ENCODE peak calls at places on chromosomes 16 and 17, in ten cellular contexts. One of them, this sample, is unnamed.

GRCh38 chr17:78806451-78806850 is 24.4 kb upstream of the CYTH1 start:
- DNase-seq in sigmoid colon: no peak
- DNase-seq in HepG2: no peak
- DNase-seq in stomach: no peak
- DNase-seq in HCT116: no peak
- DNase-seq in GM23338: no peak
- DNase-seq in Panc1: no peak
- DNase-seq in transverse colon: no peak
- DNase-seq in endothelial cell of umbilical vein: no peak
- DNase-seq in breast epithelium: no peak
- DNase-seq in this sample: no peak

GRCh38 chr16:67668495-67669157 is 2.0 kb downstream of the C16orf86 start:
- DNase-seq in sigmoid colon: no peak
- DNase-seq in stomach: no peak
- DNase-seq in Panc1: no peak
- DNase-seq in HCT116: no peak
- DNase-seq in breast epithelium: no peak
- DNase-seq in GM23338: no peak
- DNase-seq in HepG2: no peak
- DNase-seq in endothelial cell of umbilical vein: no peak
- DNase-seq in transverse colon: no peak
- DNase-seq in this sample: no peak

GRCh38 chr17:31007695-31008373 is 37.0 kb downstream of the RNF135 start:
- DNase-seq in sigmoid colon: no peak
- DNase-seq in transverse colon: no peak
- DNase-seq in endothelial cell of umbilical vein: no peak
- DNase-seq in HepG2: no peak
- DNase-seq in HCT116: no peak
- DNase-seq in stomach: no peak
- DNase-seq in Panc1: no peak
- DNase-seq in breast epithelium: no peak
- DNase-seq in GM23338: no peak
- DNase-seq in this sample: no peak

GRCh38 chr16:83728518-83728917 is 79.3 kb upstream of the HSBP1 start:
- DNase-seq in HCT116: no peak
- DNase-seq in GM23338: no peak
- DNase-seq in sigmoid colon: no peak
- DNase-seq in breast epithelium: no peak
- DNase-seq in HepG2: no peak
- DNase-seq in endothelial cell of umbilical vein: no peak
- DNase-seq in Panc1: no peak
- DNase-seq in transverse colon: no peak
- DNase-seq in stomach: no peak
- DNase-seq in this sample: peak

GRCh38 chr17:65553646-65554567 is 7.5 kb downstream of the AXIN2 start:
- DNase-seq in sigmoid colon: no peak
- DNase-seq in HepG2: no peak
- DNase-seq in GM23338: no peak
- DNase-seq in Panc1: no peak
- DNase-seq in endothelial cell of umbilical vein: no peak
- DNase-seq in stomach: no peak
- DNase-seq in transverse colon: no peak
- DNase-seq in HCT116: no peak
- DNase-seq in breast epithelium: no peak
- DNase-seq in this sample: no peak

GRCh38 chr16:66961065-66961744 is at the start of gene CES3:
- DNase-seq in GM23338: peak
- DNase-seq in transverse colon: peak
- DNase-seq in HCT116: peak
- DNase-seq in HepG2: peak
- DNase-seq in endothelial cell of umbilical vein: peak
- DNase-seq in Panc1: peak
- DNase-seq in stomach: peak
- DNase-seq in breast epithelium: no peak
- DNase-seq in sigmoid colon: no peak
- DNase-seq in this sample: no peak

GRCh38 chr17:77782611-77783010 is 175.9 kb upstream of the TNRC6C start:
- DNase-seq in Panc1: no peak
- DNase-seq in breast epithelium: no peak
- DNase-seq in transverse colon: no peak
- DNase-seq in endothelial cell of umbilical vein: no peak
- DNase-seq in HepG2: no peak
- DNase-seq in stomach: no peak
- DNase-seq in GM23338: no peak
- DNase-seq in HCT116: no peak
- DNase-seq in sigmoid colon: no peak
- DNase-seq in this sample: no peak

GRCh38 chr16:72094266-72094610 is 591 bp downstream of the DHX38 start:
- DNase-seq in stomach: no peak
- DNase-seq in HepG2: no peak
- DNase-seq in GM23338: peak
- DNase-seq in endothelial cell of umbilical vein: no peak
- DNase-seq in Panc1: no peak
- DNase-seq in HCT116: no peak
- DNase-seq in transverse colon: no peak
- DNase-seq in breast epithelium: no peak
- DNase-seq in sigmoid colon: no peak
- DNase-seq in this sample: no peak

GRCh38 chr16:89358030-89359005 is 132.0 kb downstream of the ANKRD11 start:
- DNase-seq in stomach: no peak
- DNase-seq in breast epithelium: no peak
- DNase-seq in endothelial cell of umbilical vein: no peak
- DNase-seq in HCT116: no peak
- DNase-seq in sigmoid colon: no peak
- DNase-seq in GM23338: no peak
- DNase-seq in transverse colon: peak
- DNase-seq in HepG2: no peak
- DNase-seq in Panc1: no peak
- DNase-seq in this sample: no peak

GRCh38 chr16:89359296-89360147 is 130.8 kb downstream of the ANKRD11 start:
- DNase-seq in HCT116: no peak
- DNase-seq in sigmoid colon: no peak
- DNase-seq in breast epithelium: no peak
- DNase-seq in GM23338: no peak
- DNase-seq in endothelial cell of umbilical vein: peak
- DNase-seq in stomach: no peak
- DNase-seq in HepG2: no peak
- DNase-seq in Panc1: no peak
- DNase-seq in transverse colon: no peak
- DNase-seq in this sample: no peak

GRCh38 chr16:89357055-89357454 is 133.3 kb downstream of the ANKRD11 start:
- DNase-seq in Panc1: no peak
- DNase-seq in transverse colon: no peak
- DNase-seq in stomach: no peak
- DNase-seq in sigmoid colon: no peak
- DNase-seq in HCT116: no peak
- DNase-seq in HepG2: peak
- DNase-seq in endothelial cell of umbilical vein: no peak
- DNase-seq in GM23338: peak
- DNase-seq in breast epithelium: no peak
- DNase-seq in this sample: no peak

GRCh38 chr16:89355686-89356085 is 134.7 kb downstream of the ANKRD11 start:
- DNase-seq in HepG2: no peak
- DNase-seq in transverse colon: no peak
- DNase-seq in endothelial cell of umbilical vein: no peak
- DNase-seq in Panc1: no peak
- DNase-seq in GM23338: no peak
- DNase-seq in sigmoid colon: no peak
- DNase-seq in HCT116: no peak
- DNase-seq in breast epithelium: no peak
- DNase-seq in stomach: no peak
- DNase-seq in this sample: no peak

GRCh38 chr16:89357460-89357859 is 132.9 kb downstream of the ANKRD11 start:
- DNase-seq in breast epithelium: no peak
- DNase-seq in HepG2: no peak
- DNase-seq in stomach: no peak
- DNase-seq in HCT116: no peak
- DNase-seq in GM23338: peak
- DNase-seq in Panc1: no peak
- DNase-seq in sigmoid colon: no peak
- DNase-seq in endothelial cell of umbilical vein: no peak
- DNase-seq in transverse colon: no peak
- DNase-seq in this sample: no peak
- TF ChIP-seq POLR2AphosphoS5 in breast epithelium: no peak
- TF ChIP-seq POLR2AphosphoS5 in HepG2: no peak
- TF ChIP-seq POLR2AphosphoS5 in stomach: no peak
- TF ChIP-seq POLR2AphosphoS5 in HCT116: no peak
- TF ChIP-seq POLR2AphosphoS5 in GM23338: no peak
- TF ChIP-seq POLR2AphosphoS5 in Panc1: no peak
- TF ChIP-seq POLR2AphosphoS5 in sigmoid colon: no peak
- TF ChIP-seq POLR2AphosphoS5 in endothelial cell of umbilical vein: no peak
- TF ChIP-seq POLR2AphosphoS5 in transverse colon: no peak
- TF ChIP-seq POLR2AphosphoS5 in this sample: no peak

GRCh38 chr17:50563095-50563511 is 2.6 kb downstream of the CACNA1G start:
- DNase-seq in Panc1: no peak
- DNase-seq in transverse colon: no peak
- DNase-seq in stomach: no peak
- DNase-seq in sigmoid colon: no peak
- DNase-seq in endothelial cell of umbilical vein: no peak
- DNase-seq in GM23338: no peak
- DNase-seq in HepG2: no peak
- DNase-seq in breast epithelium: no peak
- DNase-seq in HCT116: no peak
- DNase-seq in this sample: no peak
- TF ChIP-seq CTCF in Panc1: no peak
- TF ChIP-seq CTCF in transverse colon: no peak
- TF ChIP-seq CTCF in stomach: no peak
- TF ChIP-seq CTCF in sigmoid colon: no peak
- TF ChIP-seq CTCF in endothelial cell of umbilical vein: no peak
- TF ChIP-seq CTCF in GM23338: no peak
- TF ChIP-seq CTCF in HepG2: no peak
- TF ChIP-seq CTCF in breast epithelium: no peak
- TF ChIP-seq CTCF in HCT116: peak
- TF ChIP-seq CTCF in this sample: no peak

GRCh38 chr17:71938340-71939010 is 182.3 kb upstream of the SOX9 start:
- DNase-seq in HCT116: no peak
- DNase-seq in GM23338: no peak
- DNase-seq in transverse colon: no peak
- DNase-seq in Panc1: no peak
- DNase-seq in endothelial cell of umbilical vein: no peak
- DNase-seq in breast epithelium: no peak
- DNase-seq in stomach: no peak
- DNase-seq in sigmoid colon: no peak
- DNase-seq in HepG2: no peak
- DNase-seq in this sample: no peak

GRCh38 chr17:71934520-71934919 is 186.3 kb upstream of the SOX9 start:
- DNase-seq in HepG2: no peak
- DNase-seq in breast epithelium: no peak
- DNase-seq in endothelial cell of umbilical vein: no peak
- DNase-seq in GM23338: no peak
- DNase-seq in HCT116: no peak
- DNase-seq in transverse colon: no peak
- DNase-seq in Panc1: no peak
- DNase-seq in sigmoid colon: no peak
- DNase-seq in stomach: no peak
- DNase-seq in this sample: no peak

GRCh38 chr17:71936977-71937376 is 183.8 kb upstream of the SOX9 start:
- DNase-seq in GM23338: peak
- DNase-seq in transverse colon: no peak
- DNase-seq in Panc1: no peak
- DNase-seq in sigmoid colon: no peak
- DNase-seq in endothelial cell of umbilical vein: no peak
- DNase-seq in stomach: no peak
- DNase-seq in HCT116: peak
- DNase-seq in HepG2: no peak
- DNase-seq in breast epithelium: no peak
- DNase-seq in this sample: no peak

GRCh38 chr17:71937914-71938313 is 182.9 kb upstream of the SOX9 start:
- DNase-seq in endothelial cell of umbilical vein: no peak
- DNase-seq in transverse colon: no peak
- DNase-seq in sigmoid colon: no peak
- DNase-seq in stomach: no peak
- DNase-seq in HepG2: no peak
- DNase-seq in breast epithelium: no peak
- DNase-seq in GM23338: no peak
- DNase-seq in Panc1: no peak
- DNase-seq in HCT116: no peak
- DNase-seq in this sample: no peak

DNA sequence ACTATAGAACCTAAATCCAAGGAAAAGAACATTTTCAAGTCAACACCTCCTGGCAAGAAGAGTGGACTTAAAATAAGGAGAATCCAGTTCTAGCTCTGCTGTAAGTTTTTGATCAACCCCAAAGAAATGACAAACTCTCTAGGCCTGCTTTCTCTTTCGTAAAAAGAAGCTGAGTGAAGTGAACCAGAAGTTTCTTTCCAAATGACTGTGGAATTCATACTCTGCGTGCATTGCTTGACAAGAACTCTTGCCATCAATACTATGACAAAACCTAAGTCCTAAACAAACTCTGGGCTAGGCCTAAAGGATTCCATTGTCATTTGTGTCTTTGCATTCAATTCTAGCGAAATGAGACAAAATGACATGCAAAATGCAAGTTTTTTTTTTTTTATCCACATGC is 187.5 kb upstream of the SOX9 start:
- DNase-seq in GM23338: no peak
- DNase-seq in breast epithelium: no peak
- DNase-seq in endothelial cell of umbilical vein: no peak
- DNase-seq in HepG2: no peak
- DNase-seq in Panc1: no peak
- DNase-seq in HCT116: no peak
- DNase-seq in sigmoid colon: no peak
- DNase-seq in transverse colon: no peak
- DNase-seq in stomach: no peak
- DNase-seq in this sample: no peak
- TF ChIP-seq POLR2AphosphoS5 in GM23338: no peak
- TF ChIP-seq POLR2AphosphoS5 in breast epithelium: no peak
- TF ChIP-seq POLR2AphosphoS5 in endothelial cell of umbilical vein: no peak
- TF ChIP-seq POLR2AphosphoS5 in HepG2: no peak
- TF ChIP-seq POLR2AphosphoS5 in Panc1: no peak
- TF ChIP-seq POLR2AphosphoS5 in HCT116: no peak
- TF ChIP-seq POLR2AphosphoS5 in sigmoid colon: no peak
- TF ChIP-seq POLR2AphosphoS5 in transverse colon: no peak
- TF ChIP-seq POLR2AphosphoS5 in stomach: no peak
- TF ChIP-seq POLR2AphosphoS5 in this sample: no peak

DNA sequence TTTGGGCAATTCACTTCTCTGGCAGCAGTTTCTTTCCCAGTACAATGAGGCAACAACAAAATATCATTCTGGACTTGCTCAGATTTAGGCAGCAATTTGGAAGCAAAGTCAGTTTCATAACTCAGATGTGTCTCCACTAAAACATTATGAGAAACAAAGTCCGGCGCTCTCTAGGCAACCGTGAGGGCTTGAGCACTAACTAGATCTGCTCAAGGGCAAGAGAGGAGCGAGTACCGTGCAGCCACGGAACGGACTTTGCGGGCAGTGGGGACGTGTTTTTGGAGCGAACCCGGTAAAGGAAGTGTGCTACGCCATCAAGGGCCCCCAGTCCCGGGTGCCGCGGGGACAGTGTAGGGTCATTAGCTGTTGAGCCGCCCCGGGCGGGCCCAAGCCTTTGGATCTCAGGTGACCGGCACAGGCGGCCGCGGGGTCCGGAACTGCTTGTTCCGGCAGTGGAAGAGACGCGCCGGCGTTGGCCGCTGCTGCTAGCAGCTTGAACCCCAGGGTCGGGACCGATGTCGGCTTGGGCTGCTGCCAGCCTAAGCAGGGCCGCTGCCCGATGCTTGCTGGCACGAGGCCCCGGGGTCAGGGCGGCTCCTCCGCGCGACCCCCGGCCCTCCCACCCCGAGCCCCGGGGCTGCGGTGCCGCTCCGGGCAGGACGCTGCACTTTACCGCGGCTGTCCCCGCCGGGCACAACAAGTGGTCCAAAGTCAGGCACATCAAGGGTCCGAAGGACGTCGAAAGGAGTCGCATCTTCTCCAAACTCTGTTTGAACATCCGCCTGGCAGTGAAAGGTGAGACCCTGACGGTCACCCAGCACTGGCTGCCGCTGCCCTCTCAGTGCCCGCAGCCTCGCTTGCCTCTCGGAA is at the start of gene TACO1:
- DNase-seq in GM23338: peak
- DNase-seq in breast epithelium: peak
- DNase-seq in stomach: peak
- DNase-seq in sigmoid colon: peak
- DNase-seq in HepG2: peak
- DNase-seq in Panc1: peak
- DNase-seq in endothelial cell of umbilical vein: peak
- DNase-seq in HCT116: peak
- DNase-seq in transverse colon: peak
- DNase-seq in this sample: peak
- TF ChIP-seq CTCF in GM23338: no peak
- TF ChIP-seq CTCF in breast epithelium: no peak
- TF ChIP-seq CTCF in stomach: no peak
- TF ChIP-seq CTCF in sigmoid colon: no peak
- TF ChIP-seq CTCF in HepG2: peak
- TF ChIP-seq CTCF in Panc1: no peak
- TF ChIP-seq CTCF in endothelial cell of umbilical vein: no peak
- TF ChIP-seq CTCF in HCT116: no peak
- TF ChIP-seq CTCF in transverse colon: no peak
- TF ChIP-seq CTCF in this sample: no peak

This sample was measured in prostate gland.